ENCODE peak calls at places on chromosomes 12 and 14, in six cellular contexts. N, Z, S, G, W and E are unnamed samples.
A peak's percentile ranks its signal among the peaks of the same experiment; 100 is the strongest.

GRCh38 chr12:28750946-28751714 is 397.9 kb upstream of the FAR2 start:
- DNase-seq in N (no peak), Z (no peak), S (no peak), G (no peak), W (no peak), E (no peak)

GRCh38 chr12:88600272-88600671 is 20.0 kb upstream of the KITLG start:
- DNase-seq in N (no peak), Z (no peak), S (no peak), G (no peak), W (no peak), E (no peak)

GRCh38 chr14:101727611-101728010 is 33.9 kb upstream of the PPP2R5C start:
- DNase-seq in N (no peak), Z (no peak), S (no peak), G (no peak), W (no peak), E (no peak)

GRCh38 chr12:75560167-75560566 is 48.8 kb upstream of the KRR1 start:
- DNase-seq in N (no peak), Z (no peak), S (no peak), G (no peak), W (peak; percentile 20), E (no peak)

GRCh38 chr12:67943295-67943892 is 45.9 kb upstream of the IFNG-AS1 start:
- DNase-seq in N (no peak), Z (peak; percentile 54), S (peak; percentile 34), G (peak; percentile 89), W (peak; percentile 83), E (peak; percentile 92)

GRCh38 chr12:56581418-56582145 is 48.5 kb downstream of the BAZ2A start:
- DNase-seq in N (no peak), Z (no peak), S (peak; percentile 61), G (no peak), W (no peak), E (peak; percentile 75)

GRCh38 chr12:66189476-66189823 is 436 bp downstream of the IRAK3 start:
- DNase-seq in N (no peak), Z (no peak), S (no peak), G (no peak), W (no peak), E (no peak)

GRCh38 chr12:7160183-7160582 is 29.3 kb upstream of the PEX5 start:
- DNase-seq in N (no peak), Z (no peak), S (no peak), G (no peak), W (no peak), E (no peak)

GRCh38 chr12:77166711-77167110 is 101.3 kb upstream of the E2F7 start:
- DNase-seq in N (no peak), Z (no peak), S (no peak), G (no peak), W (no peak), E (no peak)

GRCh38 chr12:90959538-90960139 is 4.7 kb upstream of the CCER1 start:
- DNase-seq in N (no peak), Z (no peak), S (no peak), G (no peak), W (peak; percentile 67), E (peak; percentile 52)

GRCh38 chr14:104983231-104983721 is 2.3 kb upstream of the CLBA1 start:
- DNase-seq in N (peak; percentile 27), Z (no peak), S (peak; percentile 21), G (no peak), W (no peak), E (no peak)

DNA sequence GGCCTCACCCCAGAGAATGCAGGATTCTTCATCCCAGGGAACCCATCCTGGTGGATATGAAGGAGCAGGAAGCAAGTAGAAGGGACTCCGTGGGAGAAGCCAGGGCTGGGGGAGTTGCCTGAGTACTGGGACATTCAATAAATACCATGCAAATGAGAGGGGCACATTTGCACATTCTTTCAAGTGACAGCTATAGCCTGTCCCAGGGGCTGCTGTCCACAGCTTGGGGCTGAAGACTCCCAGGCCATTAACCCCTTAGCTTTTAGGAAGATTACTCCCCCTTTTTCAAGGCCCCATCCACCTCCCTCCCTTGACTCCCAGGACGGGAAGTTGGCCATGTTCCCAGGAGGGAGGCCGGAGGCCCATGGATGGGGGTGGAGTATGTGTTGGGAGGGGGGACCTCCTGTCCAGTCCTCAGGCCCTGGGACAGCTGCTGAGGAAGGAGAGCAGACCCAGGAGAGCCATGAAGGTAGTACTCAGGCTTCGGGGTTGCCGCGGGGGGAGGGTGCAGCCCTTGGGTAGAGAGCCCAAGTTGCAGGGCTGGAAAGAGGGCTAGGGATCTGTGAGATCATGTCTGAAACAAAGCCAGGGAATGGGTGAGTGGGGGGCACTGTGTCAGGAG is 974 bp upstream of the TNS2 start:
- DNase-seq in N (no peak), Z (peak; percentile 74), S (peak; percentile 80), G (peak; percentile 85), W (peak; percentile 84), E (peak; percentile 68)
- H3K4me1 ChIP-seq in N (peaks cover 81% of the 10 kb centered on the region), Z (no peaks in the 10 kb centered on the region), S (peaks cover 46% of the 10 kb centered on the region), G (peaks cover 83% of the 10 kb centered on the region), W (peaks cover 29% of the 10 kb centered on the region), E (peaks cover 83% of the 10 kb centered on the region)

GRCh38 chr12:62833634-62834033 is 101.3 kb downstream of the PPM1H start:
- DNase-seq in N (no peak), Z (no peak), S (no peak), G (no peak), W (no peak), E (no peak)
- H3K4me1 ChIP-seq in N (no peaks in the 10 kb centered on the region), Z (peaks cover 2% of the 10 kb centered on the region), S (no peaks in the 10 kb centered on the region), G (peaks cover 14% of the 10 kb centered on the region), W (no peaks in the 10 kb centered on the region), E (no peaks in the 10 kb centered on the region)

DNA sequence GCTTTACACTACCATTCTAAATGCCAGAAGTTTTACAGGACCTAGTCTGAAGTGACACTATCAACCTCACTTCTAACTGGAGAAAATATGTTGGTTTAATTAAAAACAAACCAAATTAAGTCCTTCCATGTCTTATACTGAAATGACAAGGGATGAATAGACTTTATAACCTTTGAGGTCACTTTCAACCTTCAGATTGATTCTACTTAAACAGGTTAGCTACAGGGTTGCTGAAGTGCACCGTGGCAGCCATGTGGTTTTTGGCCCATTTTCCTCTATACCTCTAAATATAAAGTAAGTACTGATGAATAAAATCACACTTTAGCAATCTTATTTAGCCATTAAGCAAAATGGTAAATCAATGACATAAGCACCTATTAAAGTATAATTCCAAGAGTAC is 3.9 kb downstream of the SLC38A2 start:
- DNase-seq in N (no peak), Z (no peak), S (no peak), G (no peak), W (no peak), E (no peak)
- H3K4me1 ChIP-seq in N (peaks cover 71% of the 10 kb centered on the region), Z (peaks cover 6% of the 10 kb centered on the region), S (peaks cover 11% of the 10 kb centered on the region), G (peaks cover 69% of the 10 kb centered on the region), W (peaks cover 31% of the 10 kb centered on the region), E (peaks cover 41% of the 10 kb centered on the region)

GRCh38 chr12:53466640-53467039 is 14.7 kb downstream of the PCBP2 start:
- DNase-seq in N (no peak), Z (no peak), S (no peak), G (no peak), W (no peak), E (no peak)
- H3K4me1 ChIP-seq in N (no peaks in the 10 kb centered on the region), Z (no peaks in the 10 kb centered on the region), S (no peaks in the 10 kb centered on the region), G (peaks cover 10% of the 10 kb centered on the region), W (peaks cover 15% of the 10 kb centered on the region), E (peaks cover 12% of the 10 kb centered on the region)

DNA sequence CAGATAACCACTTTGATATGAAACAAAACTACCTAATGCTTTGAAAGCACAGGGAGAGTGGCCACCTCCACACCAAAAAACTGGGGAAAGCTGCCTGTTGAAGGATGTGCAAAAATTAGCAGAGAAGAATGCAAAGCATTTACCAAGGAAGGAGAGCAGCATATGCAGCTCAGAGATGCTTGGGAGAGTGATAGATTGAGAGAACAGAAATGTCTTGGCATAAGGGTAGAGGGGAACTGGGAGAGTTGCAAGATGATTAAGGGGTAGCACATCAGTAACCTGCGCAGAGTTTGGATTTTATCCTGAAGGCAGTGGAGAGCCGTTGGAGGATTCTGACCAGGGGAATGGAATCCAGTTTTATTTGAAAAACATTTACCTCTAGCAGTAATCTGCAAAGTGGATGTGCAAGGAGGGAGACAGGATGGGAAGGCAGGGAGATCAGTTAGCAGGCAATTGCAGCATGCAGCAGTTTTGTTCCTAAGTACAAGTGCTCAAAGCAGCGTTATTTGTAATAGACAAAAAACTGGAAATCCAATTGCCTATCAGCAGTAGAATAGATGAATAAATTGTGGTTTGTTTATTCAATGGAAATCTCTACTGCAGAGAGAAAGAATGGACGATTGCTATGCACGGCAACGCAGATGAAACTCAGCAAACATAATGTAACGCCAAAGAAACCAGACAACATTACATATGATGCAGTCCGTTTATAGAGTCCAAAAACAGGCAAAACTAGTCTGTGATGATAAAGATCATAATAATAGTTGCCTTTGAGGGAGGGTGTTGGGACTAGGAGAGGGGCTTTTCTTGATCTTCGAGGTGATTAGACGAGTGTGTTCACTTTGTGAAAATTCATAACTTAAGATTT is 81.5 kb downstream of the BHLHE41 start:
- DNase-seq in N (no peak), Z (no peak), S (no peak), G (no peak), W (no peak), E (no peak)
- H3K4me1 ChIP-seq in N (peaks cover 26% of the 10 kb centered on the region), Z (peaks cover 10% of the 10 kb centered on the region), S (peaks cover 2% of the 10 kb centered on the region), G (peaks cover 43% of the 10 kb centered on the region), W (peaks cover 5% of the 10 kb centered on the region), E (no peaks in the 10 kb centered on the region)

GRCh38 chr12:113118142-113118541 is 17.4 kb downstream of the RASAL1 start:
- DNase-seq in N (no peak), Z (no peak), S (no peak), G (no peak), W (no peak), E (no peak)
- H3K4me1 ChIP-seq in N (no peaks in the 10 kb centered on the region), Z (no peaks in the 10 kb centered on the region), S (no peaks in the 10 kb centered on the region), G (no peaks in the 10 kb centered on the region), W (no peaks in the 10 kb centered on the region), E (no peaks in the 10 kb centered on the region)

GRCh38 chr12:93763746-93764147 is 86.6 kb downstream of the CRADD start:
- DNase-seq in N (no peak), Z (no peak), S (no peak), G (no peak), W (no peak), E (no peak)
- H3K4me1 ChIP-seq in N (peaks cover 45% of the 10 kb centered on the region), Z (peaks cover 1% of the 10 kb centered on the region), S (peaks cover 8% of the 10 kb centered on the region), G (peaks cover 27% of the 10 kb centered on the region), W (peaks cover 26% of the 10 kb centered on the region), E (peaks cover 12% of the 10 kb centered on the region)